ENCODE peak calls at places on chromosomes 16 and 17, in ten cellular contexts. A, F, O, S, V, J, Q, L, T and N are unnamed samples.

GRCh38 chr17:47267354-47267828 is 13.8 kb downstream of the ITGB3 start:
- DNase-seq in O (no peak), F (peak), L (no peak), J (no peak), V (peak), S (no peak), Q (no peak), A (peak), T (no peak), N (peak)

GRCh38 chr17:30000001-30000754 is 58.7 kb downstream of the EFCAB5 start:
- DNase-seq in L (no peak), O (no peak), S (no peak), J (peak), Q (no peak), V (no peak), T (no peak), A (no peak), F (no peak), N (no peak)

GRCh38 chr16:84557504-84557903 is 53.0 kb upstream of the MEAK7 start:
- DNase-seq in J (no peak), L (no peak), O (no peak), F (no peak), V (no peak), T (no peak), Q (no peak), A (no peak), S (no peak), N (no peak)

GRCh38 chr16:2289282-2289681 is 21.4 kb upstream of the RNPS1 start:
- DNase-seq in O (no peak), L (no peak), Q (no peak), F (no peak), J (no peak), T (no peak), V (no peak), S (no peak), A (no peak), N (no peak)

GRCh38 chr17:76368545-76368944 is 14.8 kb upstream of the PRPSAP1 start:
- DNase-seq in Q (no peak), O (no peak), T (no peak), J (no peak), A (no peak), V (no peak), S (no peak), L (peak), F (peak), N (no peak)

GRCh38 chr16:66569827-66570405 is 3.7 kb downstream of the CMTM1 start:
- DNase-seq in V (no peak), A (no peak), L (no peak), F (no peak), Q (no peak), T (no peak), J (no peak), O (no peak), S (no peak), N (no peak)

GRCh38 chr17:80427366-80428282 is 12.7 kb downstream of the ENDOV start:
- DNase-seq in F (no peak), Q (no peak), T (no peak), O (no peak), L (peak), V (no peak), A (no peak), S (no peak), J (no peak), N (no peak)

GRCh38 chr17:47684535-47685193 is 9.3 kb upstream of the TBKBP1 start:
- DNase-seq in F (no peak), L (no peak), Q (no peak), O (no peak), S (no peak), J (no peak), V (no peak), A (no peak), T (no peak), N (no peak)

GRCh38 chr17:45440161-45440859 is 7.6 kb upstream of the ARHGAP27 start:
- DNase-seq in V (no peak), T (peak), O (no peak), L (peak), S (no peak), F (no peak), A (no peak), Q (no peak), J (no peak), N (peak)

GRCh38 chr16:2516391-2517240 is 2.9 kb downstream of the ATP6V0C start:
- DNase-seq in V (no peak), A (no peak), Q (no peak), T (peak), F (no peak), J (no peak), S (no peak), L (no peak), O (no peak), N (no peak)

GRCh38 chr16:71637398-71637797 is 11.4 kb downstream of the MARVELD3 start:
- DNase-seq in T (no peak), V (no peak), S (no peak), Q (no peak), A (peak), O (no peak), L (no peak), J (no peak), F (no peak), N (no peak)

GRCh38 chr16:66207139-66207863 is 159.2 kb upstream of the CDH5 start:
- DNase-seq in Q (peak), A (no peak), J (no peak), S (no peak), O (peak), V (no peak), L (no peak), T (no peak), F (no peak), N (no peak)

GRCh38 chr17:56676807-56677206 is 83.3 kb downstream of the NOG start:
- DNase-seq in L (no peak), J (no peak), T (no peak), S (no peak), F (no peak), O (no peak), Q (no peak), A (no peak), V (no peak), N (no peak)

GRCh38 chr17:20074001-20074400 is 64.8 kb downstream of the SPECC1 start:
- DNase-seq in T (no peak), F (no peak), Q (no peak), A (no peak), V (no peak), O (no peak), S (no peak), L (no peak), J (no peak), N (no peak)